ENCODE peak calls at places on chromosome 12, in six cellular contexts. S is frontal cortex; G is stimulated activated CD4-positive, alpha-beta T cell treated with anti-CD3 and anti-CD28 coated beads, Interleukin-4, amount 100 ng/mL, for 48 hours; U is HT1080; B is HS-27A; P is iPS-NIHi11. M is an unnamed sample.

GRCh38 chr12:118549506-118550109 is 173.3 kb downstream of the SUDS3 start:
- DNase-seq in G (no peak), B (no peak), U (peak; percentile 67), S (no peak), P (no peak), M (no peak)

GRCh38 chr12:111319600-111320232 is 49.2 kb downstream of the PHETA1 start:
- DNase-seq in P (no peak), B (no peak), G (no peak), S (no peak), U (no peak), M (no peak)

GRCh38 chr12:6978188-6978986 is 7.7 kb downstream of the EMG1 start:
- DNase-seq in B (no peak), S (no peak), G (no peak), U (no peak), P (no peak), M (no peak)

GRCh38 chr12:11794751-11795150 is 145.3 kb downstream of the ETV6 start:
- DNase-seq in B (no peak), S (no peak), P (no peak), G (no peak), U (no peak), M (no peak)

GRCh38 chr12:94760786-94761185 is 110.4 kb upstream of the TMCC3 start:
- DNase-seq in U (no peak), P (no peak), B (no peak), G (no peak), S (no peak), M (no peak)

GRCh38 chr12:75591628-75592027 is 80.2 kb upstream of the KRR1 start:
- DNase-seq in G (no peak), U (no peak), S (no peak), B (no peak), P (no peak), M (no peak)

GRCh38 chr12:45259732-45260480 is 44.0 kb downstream of the ANO6 start:
- DNase-seq in S (no peak), G (no peak), P (peak; percentile 46), B (no peak), U (no peak), M (no peak)

GRCh38 chr12:23245186-23245585 is 620.2 kb downstream of the ETNK1 start:
- DNase-seq in B (no peak), P (no peak), G (no peak), U (no peak), S (no peak), M (no peak)

GRCh38 chr12:9651265-9651729 is 18.2 kb upstream of the CLEC2D start:
- DNase-seq in B (no peak), S (no peak), G (no peak), U (peak; percentile 42), P (no peak), M (no peak)

GRCh38 chr12:96578526-96579125 is 89.2 kb downstream of the CFAP54 start:
- DNase-seq in P (peak; percentile 52), B (peak; percentile 31), G (no peak), U (peak; percentile 39), S (peak; percentile 19), M (peak; percentile 25)

GRCh38 chr12:124172646-124173045 is 122.2 kb upstream of the RFLNA start:
- DNase-seq in S (no peak), P (no peak), G (no peak), B (peak; percentile 71), U (peak; percentile 79), M (no peak)

GRCh38 chr12:9273276-9273675 is 65.1 kb upstream of the PZP start:
- DNase-seq in B (peak; percentile 9), G (no peak), S (no peak), U (no peak), P (no peak), M (no peak)

GRCh38 chr12:96131230-96131788 is 62.9 kb upstream of the ELK3 start:
- DNase-seq in P (no peak), B (no peak), S (no peak), U (no peak), G (no peak), M (no peak)

GRCh38 chr12:131912526-131913274 is 16.4 kb upstream of the PUS1 start:
- DNase-seq in G (no peak), P (peak; percentile 79), U (peak; percentile 84), S (peak; percentile 89), B (peak; percentile 31), M (no peak)

GRCh38 chr12:59780605-59781135 is 184.8 kb downstream of the SLC16A7 start:
- DNase-seq in U (peak; percentile 21), S (no peak), G (no peak), P (peak; percentile 35), B (peak; percentile 11), M (peak; percentile 18)

GRCh38 chr12:57110189-57111045 is 745 bp downstream of the STAT6 start:
- DNase-seq in S (peak; percentile 22), P (peak; percentile 84), B (peak; percentile 30), G (peak; percentile 74), U (peak; percentile 58), M (no peak)

GRCh38 chr12:86950043-86950838 is 694.0 kb upstream of the MGAT4C start:
- DNase-seq in B (no peak), P (no peak), S (no peak), G (no peak), U (no peak), M (no peak)

GRCh38 chr12:5513406-5513805 is 81.5 kb downstream of the NTF3 start:
- DNase-seq in U (no peak), G (no peak), S (no peak), P (no peak), B (no peak), M (no peak)

GRCh38 chr12:13564266-13564810 is 367.8 kb downstream of the EMP1 start:
- DNase-seq in U (peak; percentile 20), S (no peak), B (no peak), P (no peak), G (no peak), M (no peak)

GRCh38 chr12:49108958-49109404 is 1.7 kb downstream of the LMBR1L start:
- DNase-seq in U (no peak), B (no peak), S (no peak), G (no peak), P (no peak), M (no peak)

GRCh38 chr12:1197264-1198018 is 206.4 kb downstream of the ERC1 start:
- DNase-seq in S (no peak), B (peak; percentile 24), P (no peak), U (peak; percentile 33), G (no peak), M (no peak)

GRCh38 chr12:75585309-75585708 is 73.9 kb upstream of the KRR1 start:
- DNase-seq in S (no peak), B (peak; percentile 79), U (peak; percentile 82), G (no peak), P (no peak), M (no peak)

GRCh38 chr12:121926874-121927706 is 8.7 kb downstream of the CFAP251 start:
- DNase-seq in S (no peak), G (no peak), U (no peak), B (no peak), P (no peak), M (no peak)

GRCh38 chr12:76029982-76030377 is 1.6 kb downstream of the PHLDA1 start:
- DNase-seq in G (no peak), B (no peak), U (peak; percentile 79), P (no peak), S (no peak), M (no peak)

GRCh38 chr12:54357802-54358619 is 6.3 kb downstream of the GPR84 start:
- DNase-seq in S (no peak), G (no peak), B (no peak), P (no peak), U (no peak), M (no peak)

GRCh38 chr12:575129-575502 is 88.1 kb downstream of the NINJ2 start:
- DNase-seq in B (no peak), S (no peak), P (no peak), U (no peak), G (no peak), M (no peak)

GRCh38 chr12:26188132-26188531 is 7.2 kb upstream of the SSPN start:
- DNase-seq in S (no peak), U (peak; percentile 29), G (no peak), P (no peak), B (no peak), M (no peak)

GRCh38 chr12:89225401-89225800 is 126.9 kb downstream of the DUSP6 start:
- DNase-seq in U (peak; percentile 96), G (peak; percentile 51), S (no peak), B (no peak), P (peak; percentile 26), M (no peak)

GRCh38 chr12:109739747-109740693 is 26.4 kb downstream of the FAM222A start:
- DNase-seq in B (no peak), S (no peak), G (no peak), P (peak; percentile 78), U (no peak), M (peak; percentile 32)

GRCh38 chr12:62221107-62221506 is 39.1 kb upstream of the USP15 start:
- DNase-seq in B (no peak), S (no peak), U (no peak), G (no peak), P (no peak), M (no peak)

GRCh38 chr12:122003646-122004611 is 17.8 kb upstream of the BCL7A start:
- DNase-seq in G (no peak), B (no peak), U (no peak), P (no peak), S (no peak), M (no peak)

GRCh38 chr12:8687846-8688601 is 9.8 kb upstream of the RIMKLB start:
- DNase-seq in S (peak; percentile 42), G (no peak), U (peak; percentile 81), B (no peak), P (peak; percentile 78), M (peak; percentile 92)

GRCh38 chr12:92492291-92492690 is 210.5 kb upstream of the PLEKHG7 start:
- DNase-seq in S (no peak), U (no peak), G (no peak), B (no peak), P (no peak), M (no peak)

GRCh38 chr12:7934560-7935463 is 1.2 kb downstream of the SLC2A3 start:
- DNase-seq in B (no peak), U (no peak), P (no peak), G (no peak), S (no peak), M (no peak)

GRCh38 chr12:80580254-80580653 is 127.2 kb upstream of the MYF6 start:
- DNase-seq in S (no peak), U (peak; percentile 88), G (no peak), P (no peak), B (peak; percentile 83), M (no peak)

GRCh38 chr12:88247241-88247643 is 105.1 kb downstream of the TMTC3 start:
- DNase-seq in P (no peak), U (peak; percentile 81), S (no peak), G (no peak), B (peak; percentile 46), M (no peak)

GRCh38 chr12:124307556-124307825 is 12.6 kb downstream of the RFLNA start:
- DNase-seq in P (no peak), B (no peak), U (no peak), S (no peak), G (no peak), M (no peak)